ENCODE peak calls at places on chromosomes 7 and 10, in five cellular contexts. Y is NCI-H1105 treated with DMSO at 0.1 percent for 48 hours; T is stimulated activated CD8-positive, alpha-beta memory T cell treated with anti-CD3 and anti-CD28 coated beads, Interleukin-12 subunit alpha, Interleukin-12 subunit beta, amount 100 ng/mL, for 4 hours; Z is SW 1271; L is heart right ventricle. O is an unnamed sample.

GRCh38 chr10:71010730-71011129 is 122.4 kb upstream of the PCBD1 start:
- DNase-seq in Y (no peak), L (no peak), Z (no peak), T (no peak), O (no peak)

GRCh38 chr7:138008588-138009349 is 6.9 kb upstream of the CREB3L2 start:
- DNase-seq in L (no peak), Y (peak; percentile 71), T (no peak), Z (peak; percentile 35), O (no peak)

GRCh38 chr7:2405601-2406345 is 2.4 kb downstream of the CHST12 start:
- DNase-seq in Z (no peak), L (no peak), T (peak; percentile 40), Y (no peak), O (no peak)

GRCh38 chr7:51316262-51316665 is 345 bp downstream of the COBL start:
- DNase-seq in Y (peak; percentile 36), L (peak; percentile 30), Z (no peak), T (no peak), O (peak; percentile 54)

GRCh38 chr7:4144171-4144701 is 537.9 kb upstream of the FOXK1 start:
- DNase-seq in L (no peak), Z (no peak), T (no peak), Y (no peak), O (no peak)

GRCh38 chr10:68096913-68097509 is 12.3 kb upstream of the MYPN start:
- DNase-seq in L (no peak), Z (peak; percentile 28), Y (peak; percentile 1), T (no peak), O (no peak)

GRCh38 chr10:74177140-74177677 is 26.2 kb downstream of the ADK start:
- DNase-seq in L (peak; percentile 29), Z (no peak), T (peak; percentile 54), Y (no peak), O (peak; percentile 41)

GRCh38 chr10:125204400-125204799 is 44.0 kb upstream of the CTBP2 start:
- DNase-seq in Z (no peak), T (no peak), L (no peak), Y (no peak), O (no peak)

GRCh38 chr7:44891372-44891771 is 6.0 kb upstream of the PURB start:
- DNase-seq in Y (no peak), Z (no peak), T (peak; percentile 13), L (no peak), O (no peak)

GRCh38 chr7:27150568-27151340 is 1.6 kb downstream of the HOXA3 start:
- DNase-seq in L (peak; percentile 66), Y (peak; percentile 86), Z (no peak), T (no peak), O (peak; percentile 79)

GRCh38 chr10:32950457-32951109 is 7.4 kb downstream of the ITGB1 start:
- DNase-seq in L (no peak), Z (no peak), Y (no peak), T (no peak), O (no peak)

GRCh38 chr10:99457808-99458207 is 27.4 kb upstream of the GOT1 start:
- DNase-seq in L (no peak), T (no peak), Y (no peak), Z (no peak), O (no peak)

GRCh38 chr7:70614237-70614984 is 517.5 kb upstream of the GALNT17 start:
- DNase-seq in L (peak; percentile 86), Y (peak; percentile 86), T (no peak), Z (no peak), O (peak; percentile 92)

GRCh38 chr7:141631525-141631924 is 70.4 kb downstream of the DENND11 start:
- DNase-seq in L (no peak), T (no peak), Y (no peak), Z (no peak), O (no peak)

GRCh38 chr10:5659702-5660528 is 6.5 kb downstream of the ASB13 start:
- DNase-seq in Z (no peak), Y (no peak), L (no peak), T (no peak), O (no peak)

GRCh38 chr7:74175270-74175803 is 1.2 kb downstream of the EIF4H start:
- DNase-seq in L (no peak), Y (no peak), Z (no peak), T (no peak), O (no peak)

GRCh38 chr10:35386594-35387174 is 50.4 kb downstream of the CCNY start:
- DNase-seq in Y (peak; percentile 1), L (peak; percentile 54), T (no peak), Z (no peak), O (peak; percentile 70)

O was measured in left ventricle myocardium superior.